ENCODE peak calls at places on chromosomes 3 and 15, in four cellular contexts. O is foreskin keratinocyte, L is PC-3, F is Panc1. J is an unnamed sample.

GRCh38 chr15:60744826-60745225 is 265.9 kb upstream of the ICE2 start:
- DNase-seq in O (no peak), F (no peak), L (no peak), J (peak; percentile 78)

GRCh38 chr3:16399473-16399872 is 114.0 kb downstream of the RFTN1 start:
- DNase-seq in F (no peak), L (peak; percentile 50), O (no peak), J (peak; percentile 48)

GRCh38 chr3:28328188-28329151 is 20.1 kb upstream of the ZCWPW2 start:
- DNase-seq in L (peak; percentile 75), F (no peak), O (no peak), J (no peak)

GRCh38 chr3:48795997-48796732 is 51.5 kb downstream of the PRKAR2A start:
- DNase-seq in O (no peak), F (no peak), L (no peak), J (no peak)

GRCh38 chr3:12963869-12964712 is 109.1 kb downstream of the IQSEC1 start:
- DNase-seq in L (no peak), O (no peak), F (no peak), J (no peak)

GRCh38 chr15:47674576-47675232 is 42.6 kb upstream of the SEMA6D start:
- DNase-seq in F (no peak), L (no peak), O (no peak), J (no peak)

GRCh38 chr3:194069421-194070219 is 66.3 kb upstream of the HES1 start:
- DNase-seq in O (no peak), F (no peak), L (peak; percentile 30), J (no peak)

GRCh38 chr3:43791246-43791645 is 100.5 kb downstream of the ABHD5 start:
- DNase-seq in O (no peak), L (no peak), F (no peak), J (no peak)

GRCh38 chr15:45417303-45417950 is 39.1 kb upstream of the GATM start:
- DNase-seq in L (no peak), F (no peak), O (no peak), J (no peak)

GRCh38 chr3:96236499-96236898 is 577.9 kb upstream of the EPHA6 start:
- DNase-seq in F (no peak), O (peak; percentile 31), L (peak; percentile 34), J (no peak)

GRCh38 chr3:129525341-129525968 is 3.0 kb upstream of the RHO start:
- DNase-seq in F (no peak), O (no peak), L (no peak), J (no peak)

DNA sequence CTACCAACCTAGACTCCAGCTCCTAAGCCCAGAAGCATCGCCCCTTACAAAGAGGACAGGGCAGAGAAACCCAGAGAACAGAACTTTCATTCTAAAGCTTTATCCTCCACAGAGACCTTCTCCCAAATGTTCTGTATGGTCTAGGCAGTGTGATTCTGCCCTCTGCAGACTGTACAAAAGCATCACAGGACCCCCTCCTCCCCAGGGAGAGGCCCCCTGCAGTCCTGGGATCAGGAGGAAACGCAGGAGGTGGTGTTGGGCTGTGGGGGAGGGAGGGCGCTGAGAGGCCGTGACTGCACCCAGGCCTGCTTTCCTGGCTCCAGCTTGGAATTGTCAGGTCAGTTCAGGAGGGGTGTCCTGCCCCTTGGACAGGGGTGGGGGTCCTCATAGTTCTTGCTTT is 101.3 kb downstream of the DGKG start:
- DNase-seq in F (no peak), L (no peak), O (no peak), J (no peak)
- TF ChIP-seq CTCF in F (no peak), L (no peak), O (no peak), J (no peak)

DNA sequence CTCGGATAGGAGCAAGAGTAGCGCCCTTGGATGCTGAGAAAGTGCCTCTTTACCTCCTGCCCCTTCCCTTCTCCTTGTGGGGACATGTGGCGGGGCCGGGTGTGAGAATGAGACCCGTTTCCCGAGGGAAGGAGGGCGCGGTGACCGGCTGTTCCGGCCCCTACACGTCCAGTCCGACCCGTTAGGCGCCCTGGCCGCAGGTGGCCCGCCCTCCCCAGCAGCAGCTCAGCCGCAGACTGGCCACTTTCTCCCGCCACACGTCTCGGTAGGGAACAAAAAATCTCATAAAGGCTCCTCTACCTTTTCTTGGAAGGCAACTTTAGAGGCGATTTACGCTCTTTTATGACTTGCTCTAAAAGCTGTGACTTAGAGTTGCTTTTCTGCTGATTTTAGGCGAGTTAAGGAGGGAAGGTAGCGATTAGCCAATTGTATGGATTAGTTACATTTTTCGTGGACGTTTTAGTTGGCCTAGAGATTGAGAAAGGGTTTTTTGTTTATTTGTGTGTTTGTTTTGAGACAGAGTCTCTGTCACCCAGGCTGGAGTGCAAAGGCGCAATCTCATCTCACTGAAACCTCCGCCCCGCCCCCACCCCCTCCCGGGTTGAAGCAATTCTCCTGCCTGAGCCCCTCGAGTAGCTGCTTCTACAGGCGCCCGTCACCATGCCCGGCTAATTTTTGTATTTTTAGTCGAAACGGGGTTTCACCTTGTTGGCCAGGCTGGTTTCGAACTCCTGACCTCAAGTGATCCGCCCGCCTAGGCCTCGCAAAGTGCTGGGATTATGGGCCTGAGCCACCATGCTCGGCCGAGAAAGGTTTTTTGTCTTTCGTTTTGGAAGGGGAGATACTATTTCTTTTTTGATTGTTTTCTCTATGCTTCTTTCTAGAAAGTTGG is 8.3 kb upstream of the PGPEP1L start:
- DNase-seq in F (no peak), O (no peak), L (peak; percentile 55), J (no peak)
- H3K27ac ChIP-seq in F (peak overlapping the region; percentile 81), O (peak overlapping the region; percentile 13), L (peak overlapping the region; percentile 90), J (no peak overlapping the region)

GRCh38 chr3:108459225-108459624 is 51.2 kb downstream of the MYH15 start:
- DNase-seq in L (no peak), O (no peak), F (no peak), J (no peak)

GRCh38 chr3:108468577-108468976 is 41.8 kb downstream of the MYH15 start:
- DNase-seq in F (no peak), L (no peak), O (no peak), J (no peak)

GRCh38 chr3:108461641-108462040 is 48.8 kb downstream of the MYH15 start:
- DNase-seq in F (no peak), O (no peak), L (no peak), J (no peak)

DNA sequence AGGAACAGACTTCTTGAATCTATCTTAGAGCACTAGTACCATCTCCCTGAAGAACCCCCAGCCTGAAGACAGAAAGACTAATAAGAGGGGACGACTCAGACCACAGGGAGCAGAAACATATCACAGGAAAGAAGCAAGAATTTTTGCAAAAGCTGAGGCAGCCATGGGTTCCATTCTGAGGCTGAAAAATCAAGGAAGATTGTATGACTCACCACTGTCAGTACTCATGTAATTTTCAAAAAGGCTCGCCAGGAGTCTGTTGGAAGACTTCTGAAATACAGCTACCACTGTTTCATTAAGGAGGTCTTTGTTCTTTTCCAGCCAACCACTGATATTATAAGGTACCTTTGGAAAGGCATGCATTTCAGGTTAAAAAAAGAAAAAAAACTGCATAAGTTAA is 47.5 kb downstream of the MYH15 start:
- DNase-seq in O (no peak), F (no peak), L (peak; percentile 31), J (no peak)
- TF ChIP-seq CTCF in O (peak; percentile 13), F (no peak), L (no peak), J (no peak)

DNA sequence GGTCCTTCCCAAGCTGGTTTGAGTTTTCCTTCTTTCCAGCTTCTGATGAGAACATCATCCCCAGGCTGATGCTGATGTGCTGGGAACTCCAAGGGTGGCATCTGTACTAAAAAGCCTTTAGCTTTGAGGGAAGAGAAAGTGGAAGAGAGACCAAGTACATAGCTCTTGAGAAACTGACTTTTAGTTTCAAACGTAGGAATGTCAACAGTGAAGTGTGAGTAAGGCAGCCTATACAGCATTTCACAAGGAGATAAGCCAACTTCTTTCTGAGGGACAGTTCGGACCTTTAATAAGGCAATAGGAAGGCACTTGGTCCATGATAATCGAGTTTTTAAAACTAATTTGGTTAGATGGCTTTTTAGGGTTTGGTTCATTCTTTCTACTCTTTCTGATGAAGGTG is 53.7 kb downstream of the DLG1 start:
- DNase-seq in F (no peak), L (no peak), O (no peak), J (no peak)
- H3K27ac ChIP-seq in F (no peak overlapping the region), L (no peak overlapping the region), O (no peak overlapping the region), J (no peak overlapping the region)

GRCh38 chr3:51391566-51392300 is 648 bp downstream of the RBM15B start:
- DNase-seq in O (no peak), F (no peak), L (peak; percentile 13), J (no peak)

GRCh38 chr3:51392301-51393095 is 1.4 kb downstream of the RBM15B start:
- DNase-seq in L (no peak), O (no peak), F (no peak), J (no peak)

GRCh38 chr3:51390600-51391074 is 448 bp upstream of the RBM15B start:
- DNase-seq in O (no peak), F (no peak), L (no peak), J (no peak)

GRCh38 chr3:51390186-51390585 is 899 bp upstream of the RBM15B start:
- DNase-seq in F (no peak), L (no peak), O (no peak), J (no peak)

GRCh38 chr3:51391075-51391565 is at the start of gene RBM15B:
- DNase-seq in L (peak; percentile 97), F (peak; percentile 71), O (peak; percentile 77), J (peak; percentile 98)
- TF ChIP-seq CTCF in L (no peak), F (peak; percentile 92), O (peak; percentile 99), J (peak; percentile 92)

J was measured in left ventricle myocardium inferior.